ENCODE peak calls at places on chromosomes 4 and X, in four cellular contexts. H is neural progenitor cell, Z is K562, N is hepatocyte. V is an unnamed sample.

GRCh38 chrX:41922694-41923171 is 621 bp downstream of the CASK start:
- DNase-seq in Z (peak), H (peak), N (peak), V (peak)

GRCh38 chr4:37976991-37977470 is 16.8 kb downstream of the PTTG2 start:
- DNase-seq in N (peak), H (peak), Z (peak), V (peak)

GRCh38 chr4:158250321-158250720 is 40.0 kb downstream of the TMEM144 start:
- DNase-seq in H (no peak), N (no peak), Z (no peak), V (no peak)

GRCh38 chr4:152310223-152310622 is 225.7 kb downstream of the FBXW7 start:
- DNase-seq in Z (no peak), N (no peak), H (no peak), V (no peak)

GRCh38 chr4:94721310-94721709 is 36.4 kb upstream of the BMPR1B start:
- DNase-seq in Z (no peak), H (no peak), N (no peak), V (no peak)

GRCh38 chr4:149914521-149915115 is 99.0 kb upstream of the IQCM start:
- DNase-seq in Z (peak), N (peak), H (peak), V (peak)

GRCh38 chr4:154490261-154490588 is 1.4 kb downstream of the DCHS2 start:
- DNase-seq in Z (no peak), H (peak), N (peak), V (no peak)

GRCh38 chr4:164937576-164938270 is 39.7 kb downstream of the TRIM61 start:
- DNase-seq in H (peak), Z (no peak), N (peak), V (peak)

GRCh38 chrX:39848900-39849299 is 248.9 kb downstream of the BCOR start:
- DNase-seq in H (no peak), Z (no peak), N (no peak), V (no peak)

GRCh38 chr4:80989921-80990544 is 40.5 kb upstream of the BMP3 start:
- DNase-seq in H (peak), Z (peak), N (peak), V (peak)

GRCh38 chr4:16843831-16844508 is 54.5 kb downstream of the LDB2 start:
- DNase-seq in H (no peak), N (peak), Z (no peak), V (peak)

GRCh38 chr4:72767903-72768817 is 199.1 kb upstream of the ADAMTS3 start:
- DNase-seq in H (no peak), N (no peak), Z (peak), V (no peak)

GRCh38 chrX:112083624-112084326 is 1.2 kb upstream of the TRPC5 start:
- DNase-seq in H (peak), N (peak), Z (no peak), V (no peak)

GRCh38 chr4:168621806-168622589 is 125.1 kb downstream of the PALLD start:
- DNase-seq in N (no peak), H (no peak), Z (no peak), V (no peak)

GRCh38 chrX:20252392-20253231 is 14.1 kb downstream of the RPS6KA3 start:
- DNase-seq in H (peak), Z (peak), N (peak), V (peak)

GRCh38 chr4:42396361-42397255 is 680 bp upstream of the SHISA3 start:
- DNase-seq in H (peak), N (no peak), Z (no peak), V (no peak)

GRCh38 chr4:167713756-167714155 is 378.6 kb upstream of the ANXA10 start:
- DNase-seq in N (no peak), Z (no peak), H (no peak), V (no peak)

GRCh38 chrX:13747836-13748235 is 13.3 kb downstream of the OFD1 start:
- DNase-seq in Z (peak), H (peak), N (peak), V (peak)

DNA sequence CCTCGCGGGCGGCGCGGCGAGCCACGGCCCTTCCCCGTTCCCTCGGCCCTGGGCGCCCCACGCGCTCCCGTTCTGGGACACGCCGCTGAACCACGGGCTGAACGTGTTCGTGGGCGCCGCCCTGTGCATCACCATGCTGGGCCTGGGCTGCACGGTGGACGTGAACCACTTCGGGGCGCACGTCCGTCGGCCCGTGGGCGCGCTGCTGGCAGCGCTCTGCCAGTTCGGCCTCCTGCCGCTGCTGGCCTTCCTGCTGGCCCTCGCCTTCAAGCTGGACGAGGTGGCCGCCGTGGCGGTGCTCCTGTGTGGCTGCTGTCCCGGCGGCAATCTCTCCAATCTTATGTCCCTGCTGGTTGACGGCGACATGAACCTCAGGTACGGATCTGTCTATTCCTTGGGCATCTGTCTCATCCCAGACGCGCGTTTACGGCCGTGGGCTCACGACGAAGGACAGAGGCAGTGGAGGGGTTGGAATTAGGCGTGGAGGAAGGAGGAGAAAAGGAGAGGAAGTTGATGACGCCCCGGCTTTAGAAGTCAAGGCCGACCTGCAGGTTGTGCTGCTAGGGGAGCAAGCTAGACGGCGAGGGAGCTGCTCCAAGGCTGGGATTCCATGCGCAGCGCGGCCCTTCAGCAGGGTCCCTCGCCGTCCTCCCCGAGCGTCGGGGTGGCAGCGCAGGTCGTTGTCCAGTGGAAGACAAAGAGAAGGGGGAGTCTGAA is 792 bp downstream of the SLC10A4 start:
- DNase-seq in N (peak), H (peak), Z (peak), V (no peak)
- TF ChIP-seq EZH2 in N (peak), H (peak), Z (no peak), V (no peak)

GRCh38 chrX:76434103-76434741 is 6.7 kb downstream of the MAGEE1 start:
- DNase-seq in H (peak), Z (no peak), N (no peak), V (no peak)
- H3K4me3 ChIP-seq in H (no peak), Z (no peak), N (no peak), V (no peak)

GRCh38 chr4:13540446-13541175 is 3.7 kb downstream of the NKX3-2 start:
- DNase-seq in H (no peak), N (no peak), Z (no peak), V (no peak)
- TF ChIP-seq EZH2 in H (peak), N (peak), Z (no peak), V (no peak)

GRCh38 chrX:103330601-103331397 is 760 bp downstream of the TCEAL7 start:
- DNase-seq in H (peak), N (peak), Z (no peak), V (no peak)
- H3K4me3 ChIP-seq in H (peak), N (no peak), Z (no peak), V (no peak)

GRCh38 chr4:189511581-189511980 is 429.1 kb upstream of the FRG1 start:
- DNase-seq in N (no peak), Z (no peak), H (no peak), V (no peak)
- TF ChIP-seq EZH2 in N (no peak), Z (no peak), H (no peak), V (no peak)